ENCODE peak calls at places on chromosome 15, in six cellular contexts. W is choroid plexus epithelial cell, P is fibroblast of mammary gland, U is right cardiac atrium, X is endodermal cell, Q is mesendoderm. H is an unnamed sample.

GRCh38 chr15:62719316-62719715 is 323.2 kb upstream of the TPM1 start:
- DNase-seq in P (no peak), X (no peak), Q (no peak), W (peak; percentile 14), U (no peak), H (peak; percentile 30)

GRCh38 chr15:86522721-86523120 is 443.1 kb downstream of the AGBL1 start:
- DNase-seq in Q (no peak), W (no peak), X (no peak), U (no peak), P (no peak), H (no peak)

GRCh38 chr15:71752604-71753289 is 57.6 kb upstream of the NR2E3 start:
- DNase-seq in X (peak; percentile 78), W (peak; percentile 98), Q (peak; percentile 60), U (no peak), P (peak; percentile 98), H (peak; percentile 99)

GRCh38 chr15:65102912-65103311 is 12.1 kb downstream of the UBAP1L start:
- DNase-seq in U (no peak), W (no peak), P (no peak), X (peak; percentile 36), Q (no peak), H (no peak)

GRCh38 chr15:33311312-33311971 is 675 bp downstream of the RYR3 start:
- DNase-seq in W (no peak), P (no peak), Q (peak; percentile 46), U (no peak), X (peak; percentile 75), H (no peak)

GRCh38 chr15:51368751-51369450 is 27.4 kb downstream of the GLDN start:
- DNase-seq in Q (no peak), W (peak; percentile 70), X (no peak), P (peak; percentile 58), U (no peak), H (peak; percentile 68)

GRCh38 chr15:90142216-90143175 is 40.2 kb upstream of the IDH2 start:
- DNase-seq in P (no peak), Q (no peak), U (no peak), W (no peak), X (no peak), H (no peak)

GRCh38 chr15:29135266-29135665 is 134.4 kb downstream of the NSMCE3 start:
- DNase-seq in W (no peak), X (no peak), U (no peak), Q (no peak), P (peak; percentile 28), H (no peak)

GRCh38 chr15:78565951-78566774 is 843 bp downstream of the CHRNA5 start:
- DNase-seq in P (peak; percentile 7), X (peak; percentile 73), Q (peak; percentile 65), U (no peak), W (peak; percentile 20), H (peak; percentile 31)

GRCh38 chr15:64934023-64934422 is 22.3 kb downstream of the ANKDD1A start:
- DNase-seq in U (no peak), Q (no peak), W (no peak), X (no peak), P (no peak), H (no peak)

GRCh38 chr15:90873998-90874605 is 5.7 kb downstream of the FURIN start:
- DNase-seq in Q (peak; percentile 55), W (peak; percentile 28), U (no peak), X (peak; percentile 81), P (no peak), H (peak; percentile 21)

GRCh38 chr15:84079885-84080777 is 155.4 kb upstream of the GOLGA6L4 start:
- DNase-seq in X (peak; percentile 85), Q (peak; percentile 79), U (peak; percentile 18), P (peak; percentile 5), W (peak; percentile 33), H (peak; percentile 13)

GRCh38 chr15:71802770-71803169 is 7.6 kb upstream of the NR2E3 start:
- DNase-seq in U (no peak), X (peak; percentile 87), Q (peak; percentile 74), P (no peak), W (no peak), H (no peak)

GRCh38 chr15:85889956-85890619 is 95.4 kb upstream of the KLHL25 start:
- DNase-seq in X (no peak), P (no peak), Q (no peak), W (no peak), U (no peak), H (no peak)

GRCh38 chr15:96768435-96768789 is 437.9 kb downstream of the NR2F2 start:
- DNase-seq in Q (no peak), X (no peak), U (no peak), P (no peak), W (no peak), H (no peak)

GRCh38 chr15:96355561-96356129 is 25.1 kb downstream of the NR2F2 start:
- DNase-seq in P (no peak), W (no peak), Q (no peak), X (no peak), U (no peak), H (no peak)

GRCh38 chr15:97875513-97876285 is 84.8 kb upstream of the ARRDC4 start:
- DNase-seq in X (peak; percentile 76), P (no peak), Q (no peak), U (peak; percentile 17), W (peak; percentile 2), H (no peak)

GRCh38 chr15:37765809-37766208 is 168.6 kb upstream of the TMCO5A start:
- DNase-seq in P (peak; percentile 7), X (no peak), U (no peak), W (peak; percentile 43), Q (peak; percentile 13), H (peak; percentile 13)

GRCh38 chr15:34616613-34617012 is 33.2 kb upstream of the GOLGA8B start:
- DNase-seq in W (peak; percentile 87), P (peak; percentile 49), Q (peak; percentile 6), X (no peak), U (no peak), H (peak; percentile 40)

GRCh38 chr15:40333922-40334492 is 6.7 kb downstream of the CCDC9B start:
- DNase-seq in X (no peak), P (peak; percentile 39), Q (no peak), U (peak; percentile 78), W (peak; percentile 90), H (peak; percentile 77)

GRCh38 chr15:67765706-67766105 is 59.6 kb upstream of the SKOR1 start:
- DNase-seq in Q (no peak), X (no peak), U (no peak), P (no peak), W (no peak), H (no peak)

GRCh38 chr15:93087825-93088199 is 1.2 kb downstream of the RGMA start:
- DNase-seq in P (peak; percentile 58), Q (peak; percentile 83), U (peak; percentile 64), W (peak; percentile 62), X (peak; percentile 94), H (peak; percentile 58)
- H3K4me3 ChIP-seq in P (no peak overlapping the region), Q (no peak overlapping the region), U (peak overlapping the region; percentile 89), W (no peak overlapping the region), X (peak overlapping the region; percentile 89), H (no peak overlapping the region)

GRCh38 chr15:100809587-100809986 is 70.0 kb upstream of the ALDH1A3 start:
- DNase-seq in U (no peak), X (no peak), Q (no peak), P (no peak), W (no peak), H (no peak)

GRCh38 chr15:100810229-100810628 is 69.4 kb upstream of the ALDH1A3 start:
- DNase-seq in P (no peak), U (no peak), Q (no peak), W (no peak), X (no peak), H (no peak)

GRCh38 chr15:100807028-100807427 is 72.6 kb upstream of the ALDH1A3 start:
- DNase-seq in X (no peak), U (no peak), Q (no peak), W (no peak), P (no peak), H (no peak)

GRCh38 chr15:100809151-100809550 is 70.5 kb upstream of the ALDH1A3 start:
- DNase-seq in W (no peak), Q (no peak), U (no peak), P (peak; percentile 15), X (no peak), H (peak; percentile 0)

DNA sequence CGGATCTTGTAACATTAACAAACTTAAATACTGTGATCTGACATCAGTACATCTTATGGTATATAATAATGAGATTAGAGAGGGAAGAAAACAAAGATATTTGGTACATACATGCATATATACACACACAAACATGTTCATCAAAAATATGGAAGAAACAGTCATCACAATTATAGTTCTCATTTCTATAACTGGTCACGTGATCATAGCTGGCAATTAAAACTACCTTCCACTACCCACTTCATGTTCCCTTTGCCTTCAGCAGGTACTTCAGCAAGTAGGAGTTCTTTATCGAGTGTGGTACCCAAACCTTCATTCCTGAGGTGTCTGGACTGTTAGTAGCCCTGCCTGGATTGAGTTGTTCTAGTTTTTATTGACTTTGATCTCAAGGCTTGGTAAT is 70.9 kb upstream of the ALDH1A3 start:
- DNase-seq in X (no peak), Q (no peak), U (no peak), P (no peak), W (no peak), H (no peak)
- H3K4me3 ChIP-seq in X (no peak overlapping the region), Q (no peak overlapping the region), U (no peak overlapping the region), P (no peak overlapping the region), W (no peak overlapping the region), H (no peak overlapping the region)

DNA sequence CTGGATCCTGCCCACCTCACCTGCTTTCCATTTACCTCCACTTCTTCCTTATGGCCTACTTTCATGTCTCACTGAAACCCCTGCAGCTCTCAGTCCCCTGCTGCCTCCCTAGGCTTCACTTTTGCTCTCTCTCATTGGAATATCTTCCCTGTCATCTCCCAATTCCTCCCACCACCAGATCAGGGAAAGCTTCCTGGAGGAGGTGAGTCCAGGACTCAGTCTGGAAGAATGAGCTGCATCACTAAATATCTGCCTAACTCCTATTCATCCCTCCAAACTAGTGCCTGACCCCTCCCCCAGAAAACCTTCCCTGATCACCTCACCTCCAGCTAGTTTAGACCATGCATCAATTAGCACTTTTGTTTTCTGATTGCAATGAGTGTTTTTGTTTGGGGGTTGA is 37.1 kb downstream of the MRPL46 start:
- DNase-seq in P (no peak), X (no peak), W (no peak), Q (no peak), U (no peak), H (no peak)
- H3K4me3 ChIP-seq in P (no peak overlapping the region), X (no peak overlapping the region), W (no peak overlapping the region), Q (no peak overlapping the region), U (no peak overlapping the region), H (no peak overlapping the region)

GRCh38 chr15:74432271-74432967 is 1.3 kb downstream of the SEMA7A start:
- DNase-seq in W (no peak), P (no peak), X (peak; percentile 58), U (no peak), Q (no peak), H (no peak)

GRCh38 chr15:74431645-74432044 is 2.1 kb downstream of the SEMA7A start:
- DNase-seq in X (peak; percentile 60), P (no peak), W (no peak), Q (no peak), U (no peak), H (no peak)

GRCh38 chr15:74429784-74430141 is 4.0 kb downstream of the SEMA7A start:
- DNase-seq in X (no peak), P (no peak), W (no peak), U (no peak), Q (no peak), H (no peak)

GRCh38 chr15:74430510-74430951 is 3.2 kb downstream of the SEMA7A start:
- DNase-seq in U (no peak), W (no peak), Q (no peak), P (peak; percentile 43), X (no peak), H (no peak)

DNA sequence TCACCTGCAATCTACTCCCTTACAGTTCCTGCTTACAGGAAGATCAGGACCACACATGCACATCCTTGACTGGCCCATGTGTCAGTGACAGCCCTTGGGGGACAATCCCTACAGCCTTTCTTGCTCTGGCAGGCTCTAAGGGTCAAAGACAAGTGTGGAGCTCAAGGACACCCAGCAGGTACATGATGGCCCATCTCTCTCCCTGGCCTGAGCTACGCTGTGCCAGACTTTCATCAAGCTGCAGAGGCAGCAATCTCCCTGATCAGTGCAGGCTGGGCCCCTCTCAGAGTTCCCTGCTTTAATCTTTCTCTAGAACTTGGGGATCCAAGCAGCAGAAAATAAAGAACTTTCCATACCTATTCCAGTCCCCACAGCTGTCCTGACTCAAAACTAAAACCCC is 2.6 kb downstream of the SEMA7A start:
- DNase-seq in Q (no peak), P (no peak), W (no peak), U (no peak), X (no peak), H (no peak)
- H3K4me3 ChIP-seq in Q (no peak overlapping the region), P (peak overlapping the region; percentile 77), W (no peak overlapping the region), U (no peak overlapping the region), X (no peak overlapping the region), H (peak overlapping the region; percentile 77)